ENCODE peak calls at places on chromosome 11, in six cellular contexts. N is adipocyte; D is stimulated activated CD4-positive, alpha-beta T cell treated with anti-CD3 and anti-CD28 coated beads, Interleukin-15, amount 100 ng/mL, for 1 hour; L is PC-3; Y is ureter; V is kidney glomerular epithelial cell. E is an unnamed sample.

GRCh38 chr11:1208361-1209261 is 14.3 kb upstream of the MUC5B start:
- DNase-seq in D (no peak), L (no peak), Y (no peak), V (no peak), N (no peak), E (no peak)

GRCh38 chr11:534592-535518 is 521 bp downstream of the HRAS start:
- DNase-seq in N (peak), V (no peak), Y (peak), L (peak), D (no peak), E (peak)

GRCh38 chr11:113721462-113722066 is 15.5 kb upstream of the TMPRSS5 start:
- DNase-seq in D (no peak), V (no peak), L (no peak), Y (no peak), N (peak), E (no peak)

GRCh38 chr11:134786636-134787035 is 374.6 kb upstream of the B3GAT1 start:
- DNase-seq in V (no peak), Y (no peak), D (no peak), N (no peak), L (no peak), E (no peak)

GRCh38 chr11:8767466-8768142 is 85.0 kb downstream of the RPL27A start:
- DNase-seq in Y (no peak), D (no peak), V (no peak), N (no peak), L (peak), E (no peak)

GRCh38 chr11:3000032-3000961 is 8.2 kb upstream of the NAP1L4 start:
- DNase-seq in L (no peak), D (no peak), V (peak), N (peak), Y (peak), E (no peak)

GRCh38 chr11:72831521-72832300 is 17.5 kb downstream of the ATG16L2 start:
- DNase-seq in N (peak), D (peak), Y (peak), L (peak), V (peak), E (peak)

GRCh38 chr11:73047773-73048371 is 94.2 kb downstream of the FCHSD2 start:
- DNase-seq in Y (no peak), V (no peak), L (peak), D (no peak), N (no peak), E (no peak)

GRCh38 chr11:60377737-60378136 is 595 bp upstream of the MS4A7 start:
- DNase-seq in L (peak), D (no peak), Y (no peak), V (no peak), N (no peak), E (no peak)

GRCh38 chr11:33039274-33040126 is at the start of gene TCP11L1:
- DNase-seq in D (peak), V (peak), N (peak), L (peak), Y (peak), E (peak)

GRCh38 chr11:8317164-8317563 is 53.5 kb upstream of the LMO1 start:
- DNase-seq in L (no peak), Y (no peak), V (no peak), D (no peak), N (no peak), E (no peak)

GRCh38 chr11:134535029-134536025 is 123.3 kb upstream of the B3GAT1 start:
- DNase-seq in N (no peak), Y (peak), L (no peak), D (no peak), V (no peak), E (no peak)

GRCh38 chr11:130829801-130830562 is 86.3 kb downstream of the SNX19 start:
- DNase-seq in L (no peak), D (no peak), N (no peak), Y (peak), V (no peak), E (no peak)

GRCh38 chr11:41954034-41954433 is 494.6 kb upstream of the LRRC4C start:
- DNase-seq in V (peak), D (no peak), Y (no peak), N (no peak), L (peak), E (no peak)

GRCh38 chr11:57155400-57155799 is 26.4 kb upstream of the LRRC55 start:
- DNase-seq in N (no peak), V (no peak), Y (no peak), D (no peak), L (peak), E (no peak)

GRCh38 chr11:36237341-36237740 is 51.9 kb downstream of the COMMD9 start:
- DNase-seq in D (no peak), L (no peak), N (no peak), Y (no peak), V (no peak), E (no peak)

E was measured in CD4-positive, alpha-beta memory T cell.